ENCODE peak calls at places on chromosomes 13 and 19, in five cellular contexts. One of them, this sample, is unnamed.
A peak's percentile ranks its signal among the peaks of the same experiment; 100 is the strongest.

GRCh38 chr13:109785141-109785891 is 1.1 kb downstream of the IRS2 start:
- DNase-seq in heart left ventricle: peak; percentile 53
- DNase-seq in Peyer's patch: peak; percentile 67
- DNase-seq in endothelial cell of umbilical vein: peak; percentile 44
- DNase-seq in stomach: peak; percentile 61
- DNase-seq in this sample: peak; percentile 89

GRCh38 chr13:23515116-23515515 is 55.1 kb upstream of the TNFRSF19 start:
- DNase-seq in Peyer's patch: no peak
- DNase-seq in endothelial cell of umbilical vein: no peak
- DNase-seq in stomach: no peak
- DNase-seq in heart left ventricle: no peak
- DNase-seq in this sample: no peak

GRCh38 chr13:66414196-66414800 is 815.8 kb downstream of the PCDH9 start:
- DNase-seq in Peyer's patch: no peak
- DNase-seq in endothelial cell of umbilical vein: no peak
- DNase-seq in stomach: no peak
- DNase-seq in heart left ventricle: no peak
- DNase-seq in this sample: no peak

GRCh38 chr19:43634516-43634876 is 5.2 kb downstream of the CADM4 start:
- DNase-seq in Peyer's patch: no peak
- DNase-seq in endothelial cell of umbilical vein: no peak
- DNase-seq in stomach: no peak
- DNase-seq in heart left ventricle: no peak
- DNase-seq in this sample: no peak

GRCh38 chr13:89380101-89380500 is 1708.9 kb downstream of the SLITRK5 start:
- DNase-seq in Peyer's patch: no peak
- DNase-seq in stomach: peak; percentile 34
- DNase-seq in endothelial cell of umbilical vein: no peak
- DNase-seq in heart left ventricle: no peak
- DNase-seq in this sample: no peak

GRCh38 chr13:32448224-32448623 is 20.3 kb upstream of the N4BP2L1 start:
- DNase-seq in Peyer's patch: no peak
- DNase-seq in stomach: no peak
- DNase-seq in heart left ventricle: no peak
- DNase-seq in endothelial cell of umbilical vein: no peak
- DNase-seq in this sample: no peak

GRCh38 chr13:47480941-47481340 is 520.1 kb downstream of the SUCLA2 start:
- DNase-seq in Peyer's patch: no peak
- DNase-seq in heart left ventricle: no peak
- DNase-seq in endothelial cell of umbilical vein: no peak
- DNase-seq in stomach: no peak
- DNase-seq in this sample: no peak

GRCh38 chr13:90545070-90545840 is 802.2 kb upstream of the MIR17HG start:
- DNase-seq in Peyer's patch: no peak
- DNase-seq in heart left ventricle: no peak
- DNase-seq in stomach: no peak
- DNase-seq in endothelial cell of umbilical vein: no peak
- DNase-seq in this sample: no peak

GRCh38 chr19:10007811-10008211 is 2.5 kb downstream of the COL5A3 start:
- DNase-seq in Peyer's patch: no peak
- DNase-seq in endothelial cell of umbilical vein: no peak
- DNase-seq in heart left ventricle: peak; percentile 81
- DNase-seq in stomach: no peak
- DNase-seq in this sample: no peak

GRCh38 chr13:22047082-22047784 is 376.4 kb downstream of the FGF9 start:
- DNase-seq in endothelial cell of umbilical vein: no peak
- DNase-seq in Peyer's patch: no peak
- DNase-seq in stomach: no peak
- DNase-seq in heart left ventricle: no peak
- DNase-seq in this sample: no peak

GRCh38 chr13:84137292-84137691 is 255.0 kb upstream of the SLITRK1 start:
- DNase-seq in endothelial cell of umbilical vein: no peak
- DNase-seq in Peyer's patch: peak; percentile 50
- DNase-seq in stomach: no peak
- DNase-seq in heart left ventricle: no peak
- DNase-seq in this sample: peak; percentile 26

GRCh38 chr13:25171517-25172302 is at the start of gene AMER2:
- DNase-seq in stomach: no peak
- DNase-seq in endothelial cell of umbilical vein: peak; percentile 21
- DNase-seq in Peyer's patch: no peak
- DNase-seq in heart left ventricle: no peak
- DNase-seq in this sample: no peak

GRCh38 chr19:39319892-39320168 is 833 bp downstream of the LRFN1 start:
- DNase-seq in endothelial cell of umbilical vein: no peak
- DNase-seq in stomach: no peak
- DNase-seq in heart left ventricle: no peak
- DNase-seq in Peyer's patch: no peak
- DNase-seq in this sample: no peak

GRCh38 chr19:17529239-17530158 is 18.1 kb downstream of the PGLS start:
- DNase-seq in Peyer's patch: no peak
- DNase-seq in heart left ventricle: no peak
- DNase-seq in stomach: no peak
- DNase-seq in endothelial cell of umbilical vein: no peak
- DNase-seq in this sample: no peak

GRCh38 chr19:27775395-27775794 is 1437.6 kb downstream of the UQCRFS1 start:
- DNase-seq in endothelial cell of umbilical vein: no peak
- DNase-seq in Peyer's patch: no peak
- DNase-seq in stomach: no peak
- DNase-seq in heart left ventricle: no peak
- DNase-seq in this sample: no peak

GRCh38 chr13:109148243-109148642 is 518.8 kb downstream of the MYO16 start:
- DNase-seq in heart left ventricle: no peak
- DNase-seq in endothelial cell of umbilical vein: no peak
- DNase-seq in stomach: no peak
- DNase-seq in Peyer's patch: no peak
- DNase-seq in this sample: no peak

GRCh38 chr13:44685641-44686040 is 109.5 kb upstream of the TSC22D1 start:
- DNase-seq in endothelial cell of umbilical vein: peak; percentile 26
- DNase-seq in stomach: no peak
- DNase-seq in Peyer's patch: no peak
- DNase-seq in heart left ventricle: no peak
- DNase-seq in this sample: no peak

GRCh38 chr19:16095071-16095571 is 16.6 kb upstream of the RAB8A start:
- DNase-seq in endothelial cell of umbilical vein: no peak
- DNase-seq in Peyer's patch: no peak
- DNase-seq in heart left ventricle: peak; percentile 57
- DNase-seq in stomach: no peak
- DNase-seq in this sample: no peak

GRCh38 chr19:16088351-16088984 is 12.2 kb downstream of the TPM4 start:
- DNase-seq in endothelial cell of umbilical vein: no peak
- DNase-seq in stomach: peak; percentile 52
- DNase-seq in Peyer's patch: no peak
- DNase-seq in heart left ventricle: no peak
- DNase-seq in this sample: no peak

GRCh38 chr19:16094360-16095070 is 17.2 kb upstream of the RAB8A start:
- DNase-seq in Peyer's patch: no peak
- DNase-seq in endothelial cell of umbilical vein: no peak
- DNase-seq in heart left ventricle: no peak
- DNase-seq in stomach: no peak
- DNase-seq in this sample: no peak

GRCh38 chr19:16088985-16089846 is 12.9 kb downstream of the TPM4 start:
- DNase-seq in endothelial cell of umbilical vein: no peak
- DNase-seq in heart left ventricle: no peak
- DNase-seq in Peyer's patch: no peak
- DNase-seq in stomach: no peak
- DNase-seq in this sample: no peak

DNA sequence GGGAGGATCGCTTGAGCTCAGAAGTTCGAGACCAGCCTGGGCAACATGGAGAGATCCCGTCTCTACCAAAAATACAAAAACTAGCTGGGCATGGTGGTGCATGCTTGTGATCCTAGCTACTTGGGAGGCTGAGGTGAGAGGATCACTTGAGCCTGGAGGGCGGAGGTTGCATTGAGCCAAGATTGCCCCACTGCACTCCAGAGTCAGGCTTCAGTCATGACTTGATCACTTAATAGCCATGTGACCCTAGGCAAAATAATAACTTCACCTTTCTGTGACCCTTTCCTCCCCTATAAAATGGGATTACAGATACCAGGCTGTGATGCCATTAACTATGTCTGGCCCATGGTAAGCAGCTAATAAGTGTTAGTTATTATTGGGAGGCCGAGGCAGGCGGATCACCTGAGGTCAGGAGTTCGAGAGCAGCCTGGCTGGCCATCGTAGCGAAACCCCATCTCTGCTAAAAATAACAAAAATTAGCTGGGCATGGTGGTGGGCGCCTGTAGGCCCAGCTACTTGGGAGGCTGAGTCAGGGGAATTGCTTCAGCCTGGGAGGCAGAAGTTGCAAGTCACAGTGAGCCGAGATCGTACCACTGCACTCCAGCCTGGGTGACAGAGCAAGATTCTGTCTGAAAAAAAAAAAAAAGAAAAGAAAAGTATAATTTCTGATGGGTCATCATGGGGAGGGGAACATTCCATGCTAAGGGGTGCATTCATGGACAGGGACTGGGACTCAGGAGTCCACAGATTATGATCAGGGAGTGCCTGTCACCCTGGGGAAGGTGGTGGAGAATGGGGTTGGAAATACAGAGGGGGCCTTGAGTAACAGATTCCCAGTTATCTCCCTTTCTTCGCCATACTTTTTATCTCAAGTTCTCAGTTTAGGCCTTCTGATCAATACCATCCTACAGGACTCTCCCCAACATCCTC is 15.5 kb downstream of the TPM4 start:
- DNase-seq in stomach: no peak
- DNase-seq in Peyer's patch: no peak
- DNase-seq in heart left ventricle: no peak
- DNase-seq in endothelial cell of umbilical vein: no peak
- DNase-seq in this sample: no peak
- TF ChIP-seq POLR2A in stomach: no peak
- TF ChIP-seq POLR2A in Peyer's patch: no peak
- TF ChIP-seq POLR2A in heart left ventricle: no peak
- TF ChIP-seq POLR2A in endothelial cell of umbilical vein: no peak
- TF ChIP-seq POLR2A in this sample: no peak

GRCh38 chr19:48965806-48966540 is 864 bp downstream of the FTL start:
- DNase-seq in Peyer's patch: peak; percentile 96
- DNase-seq in heart left ventricle: peak; percentile 90
- DNase-seq in stomach: peak; percentile 87
- DNase-seq in endothelial cell of umbilical vein: peak; percentile 85
- DNase-seq in this sample: peak; percentile 89
- TF ChIP-seq POLR2A in Peyer's patch: no peak
- TF ChIP-seq POLR2A in heart left ventricle: no peak
- TF ChIP-seq POLR2A in stomach: no peak
- TF ChIP-seq POLR2A in endothelial cell of umbilical vein: peak; percentile 79
- TF ChIP-seq POLR2A in this sample: no peak

DNA sequence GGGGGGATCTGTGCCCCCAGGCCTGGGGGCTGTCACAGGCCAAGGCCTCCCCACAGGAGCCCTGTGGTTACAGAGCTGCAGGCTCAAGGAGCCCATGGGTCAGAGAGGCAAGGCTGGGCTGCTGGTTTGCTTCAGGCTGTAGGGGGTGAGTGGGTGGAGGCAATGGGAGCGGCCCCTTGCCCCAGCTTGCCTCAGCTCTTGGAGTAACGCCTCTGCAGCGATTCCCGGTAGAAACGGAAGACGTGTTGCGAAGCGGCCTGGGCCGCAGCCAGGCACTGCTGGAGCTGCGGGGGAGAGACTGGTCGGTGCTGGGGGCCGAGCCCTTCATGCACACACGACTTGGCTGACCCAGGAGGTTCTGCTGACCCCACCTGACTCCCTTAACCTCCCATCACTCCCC is 10.1 kb downstream of the TMEM91 start:
- DNase-seq in heart left ventricle: peak; percentile 42
- DNase-seq in Peyer's patch: no peak
- DNase-seq in stomach: no peak
- DNase-seq in endothelial cell of umbilical vein: no peak
- DNase-seq in this sample: no peak
- TF ChIP-seq POLR2A in heart left ventricle: no peak
- TF ChIP-seq POLR2A in Peyer's patch: no peak
- TF ChIP-seq POLR2A in stomach: no peak
- TF ChIP-seq POLR2A in endothelial cell of umbilical vein: no peak
- TF ChIP-seq POLR2A in this sample: no peak

GRCh38 chr19:35712910-35713845 is 4.6 kb upstream of the KMT2B start:
- DNase-seq in heart left ventricle: no peak
- DNase-seq in Peyer's patch: peak; percentile 86
- DNase-seq in stomach: no peak
- DNase-seq in endothelial cell of umbilical vein: no peak
- DNase-seq in this sample: no peak
- TF ChIP-seq POLR2A in heart left ventricle: no peak
- TF ChIP-seq POLR2A in Peyer's patch: no peak
- TF ChIP-seq POLR2A in stomach: no peak
- TF ChIP-seq POLR2A in endothelial cell of umbilical vein: no peak
- TF ChIP-seq POLR2A in this sample: no peak

DNA sequence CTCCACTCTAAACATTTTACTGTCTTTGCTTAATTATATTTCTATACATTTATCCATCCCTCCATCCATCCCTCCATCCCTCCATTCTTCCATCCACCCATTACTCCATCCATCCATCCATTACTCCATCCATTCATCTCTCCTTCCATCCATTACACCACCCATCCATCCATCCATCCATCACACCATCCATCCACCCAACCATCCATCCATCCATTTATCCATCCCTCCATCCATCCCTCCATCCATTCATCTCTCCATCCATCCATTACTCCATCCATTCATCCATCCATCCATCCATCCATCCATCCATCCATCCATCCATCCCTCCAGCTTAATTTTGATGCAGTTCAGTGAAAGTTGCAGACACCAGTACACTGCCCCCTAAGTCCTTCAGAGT is 5.0 kb upstream of the HIF3A start:
- DNase-seq in stomach: no peak
- DNase-seq in heart left ventricle: no peak
- DNase-seq in endothelial cell of umbilical vein: no peak
- DNase-seq in Peyer's patch: no peak
- DNase-seq in this sample: no peak
- TF ChIP-seq POLR2A in stomach: no peak
- TF ChIP-seq POLR2A in heart left ventricle: no peak
- TF ChIP-seq POLR2A in endothelial cell of umbilical vein: no peak
- TF ChIP-seq POLR2A in Peyer's patch: no peak
- TF ChIP-seq POLR2A in this sample: no peak

DNA sequence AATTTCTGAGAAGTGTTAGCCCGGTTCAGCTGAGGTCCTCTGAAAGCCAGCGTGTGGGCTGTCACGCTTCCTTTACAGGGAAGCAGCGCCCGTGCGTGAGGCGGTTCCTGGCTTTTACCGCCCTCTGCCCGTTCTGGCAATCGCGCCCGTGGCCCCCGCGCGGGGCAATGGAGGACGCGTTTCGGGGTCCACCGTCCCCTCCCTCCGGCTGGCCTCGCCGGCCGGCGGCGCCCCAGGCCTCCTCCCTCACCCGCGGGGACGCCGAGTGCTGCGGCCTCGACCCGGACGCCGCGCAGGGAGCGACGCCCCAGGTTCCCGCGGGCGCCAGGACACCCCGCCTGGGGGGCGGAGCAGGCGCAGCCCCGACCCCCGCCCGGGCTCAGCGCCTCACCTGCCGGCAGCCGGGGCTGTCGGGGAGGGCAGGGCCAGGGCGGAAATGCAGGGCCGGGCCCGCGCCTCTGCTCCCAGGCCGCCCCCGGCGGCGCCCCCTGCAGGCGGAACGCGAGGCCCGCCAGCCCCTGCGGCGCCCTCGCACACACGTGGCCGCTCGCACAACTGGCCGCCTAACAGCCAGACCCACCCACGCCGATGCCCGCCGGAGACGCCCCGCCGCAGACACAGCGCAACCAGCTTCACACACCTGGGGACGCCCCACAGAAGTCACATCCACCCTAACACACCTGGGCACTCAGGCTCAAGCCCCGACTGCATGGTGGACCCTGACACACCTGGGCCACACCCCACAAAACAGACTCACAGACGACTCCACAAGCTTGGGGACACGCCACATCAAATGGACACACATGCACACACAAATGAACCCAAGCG is at the start of gene GGACT:
- DNase-seq in Peyer's patch: peak; percentile 88
- DNase-seq in stomach: peak; percentile 79
- DNase-seq in heart left ventricle: peak; percentile 72
- DNase-seq in endothelial cell of umbilical vein: peak; percentile 56
- DNase-seq in this sample: peak; percentile 98
- TF ChIP-seq POLR2A in Peyer's patch: peak; percentile 57
- TF ChIP-seq POLR2A in stomach: no peak
- TF ChIP-seq POLR2A in heart left ventricle: no peak
- TF ChIP-seq POLR2A in endothelial cell of umbilical vein: no peak
- TF ChIP-seq POLR2A in this sample: no peak

GRCh38 chr13:113452942-113453901 is at the start of gene ADPRHL1:
- DNase-seq in endothelial cell of umbilical vein: no peak
- DNase-seq in stomach: no peak
- DNase-seq in Peyer's patch: no peak
- DNase-seq in heart left ventricle: peak; percentile 88
- DNase-seq in this sample: peak; percentile 79
- TF ChIP-seq POLR2A in endothelial cell of umbilical vein: no peak
- TF ChIP-seq POLR2A in stomach: no peak
- TF ChIP-seq POLR2A in Peyer's patch: no peak
- TF ChIP-seq POLR2A in heart left ventricle: peak; percentile 96
- TF ChIP-seq POLR2A in this sample: no peak